ENCODE peak calls at places on chromosomes 12 and 14, in seven cellular contexts. M is stomach, A is SK-N-SH, P is GM12878, V is HepG2, O is H1, I is upper lobe of left lung. G is an unnamed sample.

GRCh38 chr12:47939009-47939601 is 24.3 kb upstream of the TMEM106C start:
- DNase-seq in M (peak; percentile 53), A (no peak), P (no peak), V (no peak), O (no peak), I (no peak), G (peak; percentile 83)

GRCh38 chr12:27453462-27453861 is 6.9 kb downstream of the SMCO2 start:
- DNase-seq in M (no peak), A (no peak), P (no peak), V (no peak), O (no peak), I (no peak), G (no peak)

GRCh38 chr14:102474934-102475333 is 34.6 kb downstream of the ANKRD9 start:
- DNase-seq in M (peak; percentile 35), A (no peak), P (no peak), V (no peak), O (no peak), I (peak; percentile 82), G (peak; percentile 47)

GRCh38 chr12:97716356-97716755 is 253.8 kb downstream of the RMST start:
- DNase-seq in M (no peak), A (peak; percentile 32), P (no peak), V (peak; percentile 9), O (no peak), I (no peak), G (no peak)

GRCh38 chr12:94134226-94134795 is 14.1 kb upstream of the PLXNC1 start:
- DNase-seq in M (no peak), A (peak; percentile 64), P (no peak), V (peak; percentile 47), O (no peak), I (peak; percentile 38), G (no peak)

GRCh38 chr12:100401660-100402059 is 44.8 kb downstream of the SLC17A8 start:
- DNase-seq in M (no peak), A (no peak), P (no peak), V (no peak), O (peak; percentile 14), I (no peak), G (peak; percentile 30)

GRCh38 chr12:43338848-43339526 is 213.0 kb downstream of the ADAMTS20 start:
- DNase-seq in M (no peak), A (peak; percentile 31), P (peak; percentile 42), V (peak; percentile 2), O (no peak), I (no peak), G (no peak)

GRCh38 chr12:107436376-107436775 is 249.2 kb upstream of the PWP1 start:
- DNase-seq in M (no peak), A (no peak), P (no peak), V (peak; percentile 21), O (no peak), I (no peak), G (no peak)

GRCh38 chr12:116818341-116818856 is 62.8 kb downstream of the HRK start:
- DNase-seq in M (peak; percentile 31), A (peak; percentile 27), P (no peak), V (no peak), O (no peak), I (peak; percentile 43), G (peak; percentile 19)

GRCh38 chr12:127240249-127240929 is 1026.6 kb upstream of the TMEM132C start:
- DNase-seq in M (no peak), A (no peak), P (no peak), V (no peak), O (no peak), I (no peak), G (no peak)

GRCh38 chr14:22479781-22480464 is 109.1 kb downstream of the DAD1 start:
- DNase-seq in M (no peak), A (no peak), P (no peak), V (no peak), O (no peak), I (no peak), G (no peak)

GRCh38 chr12:6337958-6338406 is 3.9 kb downstream of the TNFRSF1A start:
- DNase-seq in M (no peak), A (no peak), P (no peak), V (peak; percentile 30), O (no peak), I (no peak), G (no peak)

GRCh38 chr12:6336079-6336858 is 5.6 kb downstream of the TNFRSF1A start:
- DNase-seq in M (peak; percentile 90), A (peak; percentile 74), P (no peak), V (peak; percentile 94), O (peak; percentile 89), I (peak; percentile 97), G (peak; percentile 92)

GRCh38 chr12:6335451-6336078 is 6.3 kb downstream of the TNFRSF1A start:
- DNase-seq in M (peak; percentile 81), A (peak; percentile 74), P (peak; percentile 60), V (peak; percentile 90), O (peak; percentile 70), I (peak; percentile 95), G (peak; percentile 84)

GRCh38 chr12:6338955-6339761 is 2.7 kb downstream of the TNFRSF1A start:
- DNase-seq in M (no peak), A (no peak), P (no peak), V (no peak), O (no peak), I (no peak), G (no peak)

GRCh38 chr12:6336859-6337744 is 4.8 kb downstream of the TNFRSF1A start:
- DNase-seq in M (no peak), A (no peak), P (no peak), V (no peak), O (no peak), I (peak; percentile 61), G (peak; percentile 62)
- TF ChIP-seq POLR2AphosphoS5 in M (peak; percentile 12), A (no peak), P (no peak), V (no peak), O (no peak), I (peak; percentile 46), G (no peak)

DNA sequence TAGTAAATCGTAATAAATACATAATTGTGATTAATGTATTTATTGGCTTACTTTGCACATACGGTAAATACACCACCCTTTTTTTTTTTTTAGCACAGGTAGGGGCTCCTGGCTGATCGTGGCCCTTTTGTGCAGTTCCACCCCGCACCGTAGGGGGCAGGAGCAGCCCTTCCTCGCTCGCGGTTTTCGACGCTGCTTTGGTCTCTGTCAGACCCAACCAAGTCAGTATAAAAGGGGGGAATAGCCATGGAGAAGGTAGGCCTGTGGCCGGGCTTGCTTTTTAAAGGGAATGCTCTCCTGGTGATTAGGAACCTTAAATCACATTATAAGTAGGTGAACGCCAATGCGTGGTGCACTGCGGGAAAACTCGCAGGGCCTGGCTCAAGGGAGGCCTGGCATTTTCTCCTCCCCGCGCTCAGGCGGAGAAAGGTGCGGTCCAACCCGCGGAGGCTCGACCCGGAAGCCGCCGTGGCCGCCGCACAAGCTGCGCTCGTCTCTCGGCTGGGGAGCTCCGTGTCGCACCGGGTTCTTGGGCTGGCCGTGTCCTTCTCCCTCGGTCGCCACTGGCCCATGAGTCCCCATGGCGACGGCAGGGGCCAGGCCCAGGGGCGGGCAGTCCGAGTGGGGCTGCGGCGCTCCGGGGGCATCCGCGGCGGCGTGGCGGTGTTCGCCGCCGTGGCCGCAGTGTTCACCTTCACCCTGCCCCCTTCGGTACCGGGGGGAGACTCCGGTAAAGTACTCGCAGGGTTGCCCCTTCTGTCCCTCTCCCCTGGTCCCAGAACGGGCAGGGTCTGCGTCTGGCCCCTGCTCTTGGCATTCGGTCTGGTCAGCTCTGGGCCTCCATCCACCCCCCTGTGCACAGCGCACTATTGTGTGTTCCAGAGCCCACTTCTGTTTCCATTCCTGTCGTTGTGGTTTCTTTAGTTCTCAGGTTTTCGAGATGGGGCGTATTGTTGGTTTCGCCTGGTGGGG is at the start of gene TMEM260:
- DNase-seq in M (peak; percentile 87), A (peak; percentile 89), P (peak; percentile 73), V (peak; percentile 81), O (peak; percentile 96), I (peak; percentile 83), G (peak; percentile 91)
- TF ChIP-seq EP300 in M (no peak), A (no peak), P (no peak), V (no peak), O (peak; percentile 98), I (no peak), G (no peak)

GRCh38 chr12:13208533-13209278 is 12.2 kb downstream of the EMP1 start:
- DNase-seq in M (no peak), A (peak; percentile 15), P (no peak), V (no peak), O (peak; percentile 54), I (no peak), G (no peak)
- H3K4me1 ChIP-seq in M (peaks cover 27% of the 10 kb centered on the region), A (peaks cover 7% of the 10 kb centered on the region), P (no peaks in the 10 kb centered on the region), V (peaks cover 7% of the 10 kb centered on the region), O (peaks cover 27% of the 10 kb centered on the region), I (peaks cover 60% of the 10 kb centered on the region), G (peaks cover 14% of the 10 kb centered on the region)

GRCh38 chr12:6442799-6443198 is 2.0 kb upstream of the CD27 start:
- DNase-seq in M (no peak), A (no peak), P (no peak), V (no peak), O (no peak), I (no peak), G (no peak)
- TF ChIP-seq POLR2AphosphoS5 in M (no peak), A (no peak), P (no peak), V (no peak), O (no peak), I (no peak), G (no peak)